ENCODE peak calls at places on chromosomes 7 and 10, in six cellular contexts. L, A, P, J, O and I are unnamed samples.

GRCh38 chr7:101161692-101162461 is 3.5 kb downstream of the VGF start:
- DNase-seq in L (no peak), A (no peak), P (no peak), J (no peak), O (no peak), I (no peak)

GRCh38 chr10:35195361-35196306 is 69.0 kb downstream of the CREM start:
- DNase-seq in L (peak; percentile 95), A (peak; percentile 70), P (peak; percentile 55), J (peak; percentile 81), O (peak; percentile 85), I (no peak)

GRCh38 chr7:151631149-151631967 is 111.7 kb upstream of the RHEB start:
- DNase-seq in L (peak; percentile 38), A (no peak), P (peak; percentile 14), J (no peak), O (peak; percentile 30), I (no peak)

GRCh38 chr10:74071151-74071550 is 73.2 kb downstream of the VCL start:
- DNase-seq in L (no peak), A (no peak), P (no peak), J (no peak), O (no peak), I (no peak)

GRCh38 chr10:47239211-47239610 is 60.8 kb upstream of the GDF10 start:
- DNase-seq in L (no peak), A (no peak), P (no peak), J (no peak), O (no peak), I (no peak)

GRCh38 chr7:100208911-100209408 is 10.8 kb upstream of the PVRIG start:
- DNase-seq in L (no peak), A (no peak), P (no peak), J (no peak), O (no peak), I (no peak)

GRCh38 chr7:134737561-134738353 is 41.7 kb upstream of the CALD1 start:
- DNase-seq in L (no peak), A (no peak), P (no peak), J (no peak), O (peak; percentile 71), I (no peak)

GRCh38 chr7:95690367-95690947 is 81.9 kb upstream of the DYNC1I1 start:
- DNase-seq in L (peak; percentile 73), A (no peak), P (no peak), J (no peak), O (no peak), I (no peak)

GRCh38 chr7:64515781-64516180 is 47.1 kb downstream of the ZNF680 start:
- DNase-seq in L (no peak), A (no peak), P (no peak), J (no peak), O (no peak), I (no peak)

GRCh38 chr7:128343554-128344430 is at the start of gene RBM28:
- DNase-seq in L (peak; percentile 92), A (peak; percentile 87), P (peak; percentile 72), J (peak; percentile 93), O (peak; percentile 80), I (peak; percentile 61)

GRCh38 chr10:113496124-113496523 is 56.7 kb upstream of the HABP2 start:
- DNase-seq in L (no peak), A (no peak), P (no peak), J (peak; percentile 78), O (peak; percentile 43), I (no peak)

GRCh38 chr10:113493195-113493594 is 59.7 kb upstream of the HABP2 start:
- DNase-seq in L (no peak), A (no peak), P (no peak), J (no peak), O (no peak), I (no peak)

GRCh38 chr10:113493943-113494342 is 58.9 kb upstream of the HABP2 start:
- DNase-seq in L (peak; percentile 7), A (no peak), P (peak; percentile 50), J (no peak), O (no peak), I (no peak)

GRCh38 chr10:113494736-113495135 is 58.1 kb upstream of the HABP2 start:
- DNase-seq in L (no peak), A (no peak), P (no peak), J (no peak), O (no peak), I (no peak)

DNA sequence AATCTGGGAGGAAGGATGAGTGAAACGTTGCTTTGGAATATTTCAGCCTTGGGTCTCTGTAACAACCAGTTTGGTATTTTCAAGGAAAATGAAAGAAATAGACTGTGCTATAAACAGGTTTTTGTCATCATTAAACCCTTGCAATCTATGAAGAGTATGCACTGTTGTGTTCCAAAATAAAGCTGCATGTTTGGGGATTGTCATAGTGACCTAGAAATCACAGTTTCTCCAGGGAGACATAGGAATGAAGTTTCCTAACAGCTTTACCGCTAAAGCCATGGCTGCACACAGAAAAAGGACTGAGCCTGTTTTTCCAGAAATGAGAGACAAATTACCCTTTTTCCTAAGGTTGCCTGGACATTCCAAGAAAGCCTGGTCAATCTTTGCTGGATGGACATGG is 60.7 kb upstream of the HABP2 start:
- DNase-seq in L (no peak), A (no peak), P (no peak), J (no peak), O (no peak), I (no peak)
- TF ChIP-seq POLR2A in L (no peak), A (no peak), P (no peak), J (no peak), O (no peak), I (no peak)

DNA sequence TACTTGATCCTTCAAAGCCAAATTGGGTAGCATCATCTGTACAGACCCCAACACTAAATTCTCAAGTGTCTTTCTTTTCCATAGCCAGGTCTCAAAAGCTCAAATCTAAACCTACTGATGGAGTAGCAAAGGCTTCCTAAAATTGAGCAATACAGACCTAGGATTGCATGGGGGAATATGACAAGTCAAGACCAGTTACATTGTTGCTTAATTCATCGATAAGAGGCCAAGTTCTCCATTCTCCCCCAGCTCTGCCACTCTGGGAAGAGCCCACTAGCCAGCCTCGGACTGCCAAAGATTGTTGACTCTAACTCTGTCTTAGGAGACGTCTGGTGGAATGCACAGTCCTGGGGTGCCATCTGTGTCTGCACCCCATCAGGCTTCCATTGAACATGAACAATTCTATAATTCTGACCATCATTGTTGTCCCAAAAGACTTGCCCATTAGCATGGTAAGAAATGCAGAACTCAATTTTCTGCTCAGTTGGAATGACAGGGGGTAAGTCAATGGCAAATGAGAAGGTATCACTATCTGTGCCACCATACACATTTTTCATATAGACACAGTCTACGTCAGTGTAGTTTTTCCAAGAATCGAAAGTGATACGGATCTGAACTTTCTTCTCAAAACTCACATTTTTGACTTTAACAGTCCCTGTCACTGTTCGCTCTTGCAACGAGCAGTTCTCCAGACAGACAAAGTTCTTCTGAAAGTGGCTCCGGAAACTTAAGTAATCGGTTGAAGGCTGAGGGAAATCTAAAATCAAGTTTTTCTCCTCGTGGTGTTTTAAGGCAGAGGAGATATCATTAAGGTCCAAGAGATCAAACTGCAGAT is 2.9 kb downstream of the PPP1R3C start:
- DNase-seq in L (no peak), A (no peak), P (no peak), J (no peak), O (no peak), I (no peak)
- H3K4me3 ChIP-seq in L (peak overlapping the region; percentile 1), A (no peak overlapping the region), P (no peak overlapping the region), J (peak overlapping the region; percentile 64), O (no peak overlapping the region), I (no peak overlapping the region)

GRCh38 chr7:73773700-73774517 is 3.8 kb upstream of the CLDN3 start:
- DNase-seq in L (no peak), A (peak; percentile 13), P (no peak), J (peak; percentile 19), O (no peak), I (no peak)
- TF ChIP-seq POLR2A in L (no peak), A (no peak), P (no peak), J (no peak), O (no peak), I (no peak)

DNA sequence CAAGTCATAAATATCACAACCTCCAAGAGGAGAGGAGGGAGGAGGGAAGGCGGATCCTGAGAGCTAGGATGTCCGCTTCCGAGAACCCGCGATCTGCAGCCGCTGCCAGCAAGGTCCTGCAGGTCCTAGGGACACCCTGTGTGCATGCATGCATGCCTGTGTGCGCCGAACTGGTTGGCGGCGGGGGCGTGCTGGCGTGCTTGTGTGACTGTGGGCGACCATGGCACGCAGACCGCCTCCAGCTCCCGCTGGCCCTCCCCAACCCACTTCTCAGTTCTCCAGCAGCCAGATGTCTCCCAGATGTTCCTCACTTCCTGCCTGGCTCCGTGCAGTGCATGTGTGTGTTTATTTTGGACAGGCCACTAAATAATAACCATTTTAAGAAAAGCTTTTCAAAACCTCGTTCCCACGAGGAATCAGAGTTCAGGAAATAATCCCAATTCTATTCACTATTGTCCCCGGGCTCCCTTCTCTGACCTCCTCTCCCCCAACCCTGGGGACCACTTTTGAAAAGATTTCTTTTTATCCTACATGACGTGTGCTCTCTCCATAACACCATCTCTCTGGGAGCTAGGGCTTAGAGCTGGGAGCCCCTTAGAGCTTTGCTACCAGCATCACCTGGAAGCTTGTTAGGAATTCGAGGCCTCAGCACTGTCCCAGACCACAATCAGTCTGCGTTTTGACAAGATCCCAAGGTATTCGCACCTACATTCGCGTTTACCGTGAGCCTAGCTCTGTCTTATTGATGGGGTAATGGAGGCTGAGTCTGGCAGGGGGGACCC is 32.5 kb downstream of the UNC5B start:
- DNase-seq in L (no peak), A (no peak), P (peak; percentile 39), J (no peak), O (peak; percentile 69), I (no peak)
- H3K4me3 ChIP-seq in L (no peak overlapping the region), A (no peak overlapping the region), P (no peak overlapping the region), J (peak overlapping the region; percentile 28), O (peak overlapping the region; percentile 10), I (peak overlapping the region; percentile 28)

DNA sequence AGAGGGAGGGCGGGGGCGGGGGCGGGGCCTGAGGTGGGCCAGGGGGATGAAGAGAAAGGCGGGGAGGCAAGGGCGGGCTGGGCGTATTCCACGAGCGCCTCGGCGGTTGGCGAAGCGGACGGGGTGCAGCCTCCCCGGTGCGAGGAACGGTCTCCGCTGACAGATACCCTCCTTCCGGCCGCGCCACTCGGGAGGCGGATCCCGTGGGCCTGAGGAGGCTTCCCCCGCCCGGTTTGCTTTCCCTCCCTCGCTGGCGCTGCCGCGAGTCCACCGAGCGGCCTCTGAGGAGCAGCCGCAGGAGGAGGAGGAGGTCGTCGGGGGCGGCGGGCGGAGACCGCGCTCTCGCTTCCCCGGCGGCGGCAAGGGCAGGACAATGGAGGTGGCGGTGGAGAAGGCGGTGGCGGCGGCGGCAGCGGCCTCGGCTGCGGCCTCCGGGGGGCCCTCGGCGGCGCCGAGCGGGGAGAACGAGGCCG is at the start of gene TRIM24:
- DNase-seq in L (no peak), A (no peak), P (no peak), J (peak; percentile 98), O (peak; percentile 95), I (no peak)
- TF ChIP-seq POLR2A in L (peak; percentile 83), A (peak; percentile 94), P (peak; percentile 87), J (peak; percentile 88), O (peak; percentile 76), I (peak; percentile 93)

DNA sequence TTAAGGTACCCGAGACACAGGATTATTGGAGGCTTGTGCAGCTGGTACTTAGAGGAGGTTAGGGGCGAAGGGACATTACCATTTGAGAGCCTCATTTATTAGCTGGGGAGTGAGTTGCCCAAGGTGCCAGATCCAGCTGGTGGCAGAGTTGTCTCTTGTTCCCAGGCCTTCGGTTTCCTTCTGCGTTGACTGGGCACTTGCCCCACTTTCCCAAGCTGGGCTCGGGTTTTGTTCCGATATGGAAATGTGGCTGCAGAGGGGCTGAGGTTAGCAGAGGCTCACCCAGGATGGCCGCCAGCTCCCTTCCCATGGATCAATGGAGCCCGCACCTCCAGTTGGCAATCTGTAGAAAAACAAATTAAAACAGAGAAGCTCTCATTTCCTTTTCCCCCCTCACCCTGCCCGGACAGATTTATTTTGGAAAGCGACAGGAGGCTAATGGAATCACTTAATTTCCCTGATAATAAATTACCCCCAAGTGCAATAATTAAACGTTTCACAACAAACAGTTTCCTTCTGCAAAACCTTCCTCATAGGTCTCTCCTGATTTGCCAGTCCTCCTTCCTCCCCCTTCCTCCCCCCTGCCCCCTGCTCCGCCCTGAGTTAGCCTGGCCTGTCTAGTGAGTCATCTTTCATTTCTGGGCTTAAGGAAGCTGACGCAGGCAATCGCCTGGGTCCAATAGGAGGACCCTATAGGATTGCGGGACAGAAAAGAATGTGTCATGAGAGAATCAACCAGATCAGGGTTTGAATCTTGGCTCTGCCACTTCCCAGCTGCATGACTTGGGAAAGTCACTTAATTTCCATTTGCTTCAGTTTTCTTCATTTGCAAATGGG is 51.7 kb downstream of the ADRA2A start:
- DNase-seq in L (peak; percentile 61), A (peak; percentile 52), P (no peak), J (no peak), O (no peak), I (no peak)
- H3K4me3 ChIP-seq in L (no peak overlapping the region), A (no peak overlapping the region), P (no peak overlapping the region), J (no peak overlapping the region), O (no peak overlapping the region), I (no peak overlapping the region)